ENCODE peak calls at places on chromosomes 1 and 21, in ten cellular contexts. One of them, this sample, is unnamed.

GRCh38 chr1:207019161-207019560 is 13.4 kb downstream of the C1orf116 start:
- DNase-seq in mammary epithelial cell: no peak
- DNase-seq in EL: no peak
- DNase-seq in iris pigment epithelial cell: no peak
- DNase-seq in fibroblast of pulmonary artery: no peak
- DNase-seq in dermis microvascular lymphatic vessel endothelial cell: no peak
- DNase-seq in GM20000: no peak
- DNase-seq in effector memory CD4-positive, alpha-beta T cell: no peak
- DNase-seq in activated CD8-positive, alpha-beta memory T cell treated with anti-CD3 and anti-CD28 coated beads for 4 hours: no peak
- DNase-seq in naive thymus-derived CD8-positive, alpha-beta T cell: no peak
- DNase-seq in this sample: no peak

GRCh38 chr1:220680085-220680687 is 10.0 kb upstream of the C1orf115 start:
- DNase-seq in effector memory CD4-positive, alpha-beta T cell: no peak
- DNase-seq in naive thymus-derived CD8-positive, alpha-beta T cell: no peak
- DNase-seq in GM20000: peak; percentile 62
- DNase-seq in activated CD8-positive, alpha-beta memory T cell treated with anti-CD3 and anti-CD28 coated beads for 4 hours: no peak
- DNase-seq in EL: peak; percentile 43
- DNase-seq in iris pigment epithelial cell: peak; percentile 40
- DNase-seq in mammary epithelial cell: peak; percentile 32
- DNase-seq in dermis microvascular lymphatic vessel endothelial cell: peak; percentile 67
- DNase-seq in fibroblast of pulmonary artery: peak; percentile 58
- DNase-seq in this sample: no peak

GRCh38 chr1:28983509-28984310 is 69.3 kb downstream of the EPB41 start:
- DNase-seq in EL: no peak
- DNase-seq in GM20000: no peak
- DNase-seq in dermis microvascular lymphatic vessel endothelial cell: peak; percentile 21
- DNase-seq in activated CD8-positive, alpha-beta memory T cell treated with anti-CD3 and anti-CD28 coated beads for 4 hours: no peak
- DNase-seq in naive thymus-derived CD8-positive, alpha-beta T cell: no peak
- DNase-seq in mammary epithelial cell: no peak
- DNase-seq in fibroblast of pulmonary artery: no peak
- DNase-seq in effector memory CD4-positive, alpha-beta T cell: no peak
- DNase-seq in iris pigment epithelial cell: no peak
- DNase-seq in this sample: no peak

GRCh38 chr1:59776960-59777852 is 37.5 kb upstream of the HOOK1 start:
- DNase-seq in fibroblast of pulmonary artery: peak; percentile 45
- DNase-seq in mammary epithelial cell: no peak
- DNase-seq in dermis microvascular lymphatic vessel endothelial cell: peak; percentile 70
- DNase-seq in iris pigment epithelial cell: peak; percentile 28
- DNase-seq in EL: peak; percentile 61
- DNase-seq in effector memory CD4-positive, alpha-beta T cell: no peak
- DNase-seq in activated CD8-positive, alpha-beta memory T cell treated with anti-CD3 and anti-CD28 coated beads for 4 hours: no peak
- DNase-seq in GM20000: no peak
- DNase-seq in naive thymus-derived CD8-positive, alpha-beta T cell: no peak
- DNase-seq in this sample: no peak

GRCh38 chr1:77424236-77424635 is 142.4 kb downstream of the AK5 start:
- DNase-seq in fibroblast of pulmonary artery: peak; percentile 63
- DNase-seq in effector memory CD4-positive, alpha-beta T cell: no peak
- DNase-seq in mammary epithelial cell: peak; percentile 78
- DNase-seq in naive thymus-derived CD8-positive, alpha-beta T cell: no peak
- DNase-seq in dermis microvascular lymphatic vessel endothelial cell: peak; percentile 33
- DNase-seq in GM20000: no peak
- DNase-seq in activated CD8-positive, alpha-beta memory T cell treated with anti-CD3 and anti-CD28 coated beads for 4 hours: no peak
- DNase-seq in EL: peak; percentile 75
- DNase-seq in iris pigment epithelial cell: peak; percentile 73
- DNase-seq in this sample: no peak

GRCh38 chr1:150874455-150875196 is 1.8 kb downstream of the ARNT start:
- DNase-seq in dermis microvascular lymphatic vessel endothelial cell: no peak
- DNase-seq in GM20000: no peak
- DNase-seq in iris pigment epithelial cell: peak; percentile 16
- DNase-seq in effector memory CD4-positive, alpha-beta T cell: no peak
- DNase-seq in fibroblast of pulmonary artery: peak; percentile 29
- DNase-seq in naive thymus-derived CD8-positive, alpha-beta T cell: no peak
- DNase-seq in activated CD8-positive, alpha-beta memory T cell treated with anti-CD3 and anti-CD28 coated beads for 4 hours: no peak
- DNase-seq in mammary epithelial cell: no peak
- DNase-seq in EL: no peak
- DNase-seq in this sample: no peak

GRCh38 chr1:143604887-143605286 is 366.9 kb downstream of the FAM72C start:
- DNase-seq in GM20000: no peak
- DNase-seq in naive thymus-derived CD8-positive, alpha-beta T cell: no peak
- DNase-seq in iris pigment epithelial cell: no peak
- DNase-seq in fibroblast of pulmonary artery: no peak
- DNase-seq in effector memory CD4-positive, alpha-beta T cell: no peak
- DNase-seq in mammary epithelial cell: no peak
- DNase-seq in EL: no peak
- DNase-seq in activated CD8-positive, alpha-beta memory T cell treated with anti-CD3 and anti-CD28 coated beads for 4 hours: no peak
- DNase-seq in dermis microvascular lymphatic vessel endothelial cell: no peak
- DNase-seq in this sample: no peak

GRCh38 chr1:195075973-195076372 is 1532.3 kb downstream of the KCNT2 start:
- DNase-seq in naive thymus-derived CD8-positive, alpha-beta T cell: no peak
- DNase-seq in iris pigment epithelial cell: no peak
- DNase-seq in fibroblast of pulmonary artery: no peak
- DNase-seq in mammary epithelial cell: peak; percentile 11
- DNase-seq in EL: no peak
- DNase-seq in dermis microvascular lymphatic vessel endothelial cell: no peak
- DNase-seq in effector memory CD4-positive, alpha-beta T cell: no peak
- DNase-seq in GM20000: no peak
- DNase-seq in activated CD8-positive, alpha-beta memory T cell treated with anti-CD3 and anti-CD28 coated beads for 4 hours: no peak
- DNase-seq in this sample: no peak

GRCh38 chr21:41914965-41915364 is 35.8 kb upstream of the PRDM15 start:
- DNase-seq in fibroblast of pulmonary artery: no peak
- DNase-seq in mammary epithelial cell: no peak
- DNase-seq in dermis microvascular lymphatic vessel endothelial cell: no peak
- DNase-seq in activated CD8-positive, alpha-beta memory T cell treated with anti-CD3 and anti-CD28 coated beads for 4 hours: no peak
- DNase-seq in iris pigment epithelial cell: no peak
- DNase-seq in effector memory CD4-positive, alpha-beta T cell: no peak
- DNase-seq in GM20000: no peak
- DNase-seq in EL: no peak
- DNase-seq in naive thymus-derived CD8-positive, alpha-beta T cell: no peak
- DNase-seq in this sample: no peak

GRCh38 chr1:25008192-25008485 is 78.1 kb upstream of the RUNX3 start:
- DNase-seq in activated CD8-positive, alpha-beta memory T cell treated with anti-CD3 and anti-CD28 coated beads for 4 hours: no peak
- DNase-seq in dermis microvascular lymphatic vessel endothelial cell: no peak
- DNase-seq in EL: no peak
- DNase-seq in naive thymus-derived CD8-positive, alpha-beta T cell: no peak
- DNase-seq in GM20000: no peak
- DNase-seq in mammary epithelial cell: no peak
- DNase-seq in fibroblast of pulmonary artery: no peak
- DNase-seq in effector memory CD4-positive, alpha-beta T cell: no peak
- DNase-seq in iris pigment epithelial cell: no peak
- DNase-seq in this sample: no peak

GRCh38 chr1:33576821-33577599 is 104.6 kb downstream of the ZSCAN20 start:
- DNase-seq in naive thymus-derived CD8-positive, alpha-beta T cell: no peak
- DNase-seq in iris pigment epithelial cell: no peak
- DNase-seq in activated CD8-positive, alpha-beta memory T cell treated with anti-CD3 and anti-CD28 coated beads for 4 hours: no peak
- DNase-seq in fibroblast of pulmonary artery: no peak
- DNase-seq in EL: no peak
- DNase-seq in effector memory CD4-positive, alpha-beta T cell: no peak
- DNase-seq in dermis microvascular lymphatic vessel endothelial cell: no peak
- DNase-seq in mammary epithelial cell: no peak
- DNase-seq in GM20000: no peak
- DNase-seq in this sample: no peak

GRCh38 chr1:41935226-41935625 is 16.5 kb upstream of the HIVEP3 start:
- DNase-seq in EL: peak; percentile 41
- DNase-seq in mammary epithelial cell: no peak
- DNase-seq in naive thymus-derived CD8-positive, alpha-beta T cell: no peak
- DNase-seq in iris pigment epithelial cell: peak; percentile 49
- DNase-seq in GM20000: no peak
- DNase-seq in dermis microvascular lymphatic vessel endothelial cell: peak; percentile 40
- DNase-seq in fibroblast of pulmonary artery: peak; percentile 69
- DNase-seq in effector memory CD4-positive, alpha-beta T cell: no peak
- DNase-seq in activated CD8-positive, alpha-beta memory T cell treated with anti-CD3 and anti-CD28 coated beads for 4 hours: no peak
- DNase-seq in this sample: no peak

GRCh38 chr1:41122851-41123518 is 101.5 kb upstream of the SLFNL1 start:
- DNase-seq in dermis microvascular lymphatic vessel endothelial cell: peak; percentile 74
- DNase-seq in mammary epithelial cell: peak; percentile 77
- DNase-seq in naive thymus-derived CD8-positive, alpha-beta T cell: no peak
- DNase-seq in activated CD8-positive, alpha-beta memory T cell treated with anti-CD3 and anti-CD28 coated beads for 4 hours: no peak
- DNase-seq in GM20000: peak; percentile 13
- DNase-seq in effector memory CD4-positive, alpha-beta T cell: no peak
- DNase-seq in fibroblast of pulmonary artery: peak; percentile 63
- DNase-seq in iris pigment epithelial cell: peak; percentile 86
- DNase-seq in EL: peak; percentile 89
- DNase-seq in this sample: no peak

GRCh38 chr1:209435654-209436566 is 147.6 kb upstream of the CAMK1G start:
- DNase-seq in dermis microvascular lymphatic vessel endothelial cell: peak; percentile 48
- DNase-seq in fibroblast of pulmonary artery: peak; percentile 81
- DNase-seq in activated CD8-positive, alpha-beta memory T cell treated with anti-CD3 and anti-CD28 coated beads for 4 hours: no peak
- DNase-seq in EL: peak; percentile 82
- DNase-seq in iris pigment epithelial cell: peak; percentile 80
- DNase-seq in GM20000: peak; percentile 58
- DNase-seq in naive thymus-derived CD8-positive, alpha-beta T cell: no peak
- DNase-seq in effector memory CD4-positive, alpha-beta T cell: no peak
- DNase-seq in mammary epithelial cell: peak; percentile 80
- DNase-seq in this sample: no peak

GRCh38 chr1:3247521-3248031 is 178.6 kb downstream of the PRDM16 start:
- DNase-seq in naive thymus-derived CD8-positive, alpha-beta T cell: no peak
- DNase-seq in iris pigment epithelial cell: peak; percentile 12
- DNase-seq in dermis microvascular lymphatic vessel endothelial cell: no peak
- DNase-seq in activated CD8-positive, alpha-beta memory T cell treated with anti-CD3 and anti-CD28 coated beads for 4 hours: no peak
- DNase-seq in mammary epithelial cell: peak; percentile 2
- DNase-seq in effector memory CD4-positive, alpha-beta T cell: no peak
- DNase-seq in EL: no peak
- DNase-seq in GM20000: no peak
- DNase-seq in fibroblast of pulmonary artery: peak; percentile 0
- DNase-seq in this sample: no peak

GRCh38 chr1:248622491-248623106 is 12.3 kb downstream of the OR2T11 start:
- DNase-seq in iris pigment epithelial cell: peak; percentile 2
- DNase-seq in effector memory CD4-positive, alpha-beta T cell: no peak
- DNase-seq in GM20000: peak; percentile 67
- DNase-seq in dermis microvascular lymphatic vessel endothelial cell: peak; percentile 27
- DNase-seq in EL: peak; percentile 25
- DNase-seq in naive thymus-derived CD8-positive, alpha-beta T cell: peak; percentile 17
- DNase-seq in fibroblast of pulmonary artery: peak; percentile 56
- DNase-seq in activated CD8-positive, alpha-beta memory T cell treated with anti-CD3 and anti-CD28 coated beads for 4 hours: no peak
- DNase-seq in mammary epithelial cell: peak; percentile 11
- DNase-seq in this sample: no peak

GRCh38 chr1:15153842-15154479 is 414 bp downstream of the TMEM51 start:
- DNase-seq in EL: peak; percentile 71
- DNase-seq in dermis microvascular lymphatic vessel endothelial cell: peak; percentile 74
- DNase-seq in GM20000: peak; percentile 80
- DNase-seq in fibroblast of pulmonary artery: peak; percentile 64
- DNase-seq in effector memory CD4-positive, alpha-beta T cell: no peak
- DNase-seq in mammary epithelial cell: peak; percentile 63
- DNase-seq in iris pigment epithelial cell: peak; percentile 68
- DNase-seq in activated CD8-positive, alpha-beta memory T cell treated with anti-CD3 and anti-CD28 coated beads for 4 hours: no peak
- DNase-seq in naive thymus-derived CD8-positive, alpha-beta T cell: no peak
- DNase-seq in this sample: no peak

GRCh38 chr1:19045898-19046889 is 89.7 kb upstream of the IFFO2 start:
- DNase-seq in iris pigment epithelial cell: no peak
- DNase-seq in naive thymus-derived CD8-positive, alpha-beta T cell: no peak
- DNase-seq in effector memory CD4-positive, alpha-beta T cell: no peak
- DNase-seq in mammary epithelial cell: no peak
- DNase-seq in EL: no peak
- DNase-seq in activated CD8-positive, alpha-beta memory T cell treated with anti-CD3 and anti-CD28 coated beads for 4 hours: no peak
- DNase-seq in GM20000: no peak
- DNase-seq in dermis microvascular lymphatic vessel endothelial cell: peak; percentile 64
- DNase-seq in fibroblast of pulmonary artery: no peak
- DNase-seq in this sample: no peak

GRCh38 chr1:53968125-53968513 is 22.0 kb downstream of the LRRC42 start:
- DNase-seq in activated CD8-positive, alpha-beta memory T cell treated with anti-CD3 and anti-CD28 coated beads for 4 hours: no peak
- DNase-seq in EL: no peak
- DNase-seq in dermis microvascular lymphatic vessel endothelial cell: peak; percentile 21
- DNase-seq in GM20000: no peak
- DNase-seq in fibroblast of pulmonary artery: no peak
- DNase-seq in effector memory CD4-positive, alpha-beta T cell: no peak
- DNase-seq in iris pigment epithelial cell: peak; percentile 71
- DNase-seq in naive thymus-derived CD8-positive, alpha-beta T cell: no peak
- DNase-seq in mammary epithelial cell: no peak
- DNase-seq in this sample: no peak

GRCh38 chr1:14296795-14297194 is 301.7 kb upstream of the KAZN start:
- DNase-seq in EL: no peak
- DNase-seq in mammary epithelial cell: no peak
- DNase-seq in effector memory CD4-positive, alpha-beta T cell: no peak
- DNase-seq in dermis microvascular lymphatic vessel endothelial cell: no peak
- DNase-seq in iris pigment epithelial cell: peak; percentile 37
- DNase-seq in activated CD8-positive, alpha-beta memory T cell treated with anti-CD3 and anti-CD28 coated beads for 4 hours: no peak
- DNase-seq in fibroblast of pulmonary artery: no peak
- DNase-seq in naive thymus-derived CD8-positive, alpha-beta T cell: no peak
- DNase-seq in GM20000: no peak
- DNase-seq in this sample: no peak

GRCh38 chr1:11429226-11429625 is 49.7 kb upstream of the DISP3 start:
- DNase-seq in mammary epithelial cell: no peak
- DNase-seq in GM20000: no peak
- DNase-seq in fibroblast of pulmonary artery: no peak
- DNase-seq in EL: no peak
- DNase-seq in effector memory CD4-positive, alpha-beta T cell: no peak
- DNase-seq in naive thymus-derived CD8-positive, alpha-beta T cell: no peak
- DNase-seq in dermis microvascular lymphatic vessel endothelial cell: no peak
- DNase-seq in iris pigment epithelial cell: no peak
- DNase-seq in activated CD8-positive, alpha-beta memory T cell treated with anti-CD3 and anti-CD28 coated beads for 4 hours: no peak
- DNase-seq in this sample: no peak

GRCh38 chr1:47676311-47677054 is 238.6 kb downstream of the FOXD2 start:
- DNase-seq in EL: no peak
- DNase-seq in mammary epithelial cell: no peak
- DNase-seq in iris pigment epithelial cell: no peak
- DNase-seq in effector memory CD4-positive, alpha-beta T cell: no peak
- DNase-seq in naive thymus-derived CD8-positive, alpha-beta T cell: no peak
- DNase-seq in GM20000: no peak
- DNase-seq in fibroblast of pulmonary artery: no peak
- DNase-seq in dermis microvascular lymphatic vessel endothelial cell: no peak
- DNase-seq in activated CD8-positive, alpha-beta memory T cell treated with anti-CD3 and anti-CD28 coated beads for 4 hours: no peak
- DNase-seq in this sample: no peak

GRCh38 chr1:112718691-112719418 is 3.7 kb upstream of the PPM1J start:
- DNase-seq in fibroblast of pulmonary artery: peak; percentile 66
- DNase-seq in dermis microvascular lymphatic vessel endothelial cell: peak; percentile 60
- DNase-seq in activated CD8-positive, alpha-beta memory T cell treated with anti-CD3 and anti-CD28 coated beads for 4 hours: peak; percentile 51
- DNase-seq in GM20000: peak; percentile 87
- DNase-seq in iris pigment epithelial cell: peak; percentile 56
- DNase-seq in EL: peak; percentile 79
- DNase-seq in effector memory CD4-positive, alpha-beta T cell: peak; percentile 54
- DNase-seq in mammary epithelial cell: peak; percentile 70
- DNase-seq in naive thymus-derived CD8-positive, alpha-beta T cell: peak; percentile 65
- DNase-seq in this sample: peak; percentile 60

GRCh38 chr1:99579691-99580171 is 66.2 kb upstream of the PALMD start:
- DNase-seq in GM20000: no peak
- DNase-seq in mammary epithelial cell: peak; percentile 40
- DNase-seq in EL: no peak
- DNase-seq in iris pigment epithelial cell: no peak
- DNase-seq in dermis microvascular lymphatic vessel endothelial cell: peak; percentile 60
- DNase-seq in activated CD8-positive, alpha-beta memory T cell treated with anti-CD3 and anti-CD28 coated beads for 4 hours: no peak
- DNase-seq in naive thymus-derived CD8-positive, alpha-beta T cell: no peak
- DNase-seq in fibroblast of pulmonary artery: peak; percentile 16
- DNase-seq in effector memory CD4-positive, alpha-beta T cell: no peak
- DNase-seq in this sample: no peak

GRCh38 chr1:16078925-16079656 is 5.6 kb upstream of the FAM131C start:
- DNase-seq in iris pigment epithelial cell: peak; percentile 64
- DNase-seq in fibroblast of pulmonary artery: peak; percentile 77
- DNase-seq in EL: peak; percentile 76
- DNase-seq in dermis microvascular lymphatic vessel endothelial cell: peak; percentile 75
- DNase-seq in mammary epithelial cell: peak; percentile 55
- DNase-seq in effector memory CD4-positive, alpha-beta T cell: peak; percentile 56
- DNase-seq in GM20000: peak; percentile 88
- DNase-seq in activated CD8-positive, alpha-beta memory T cell treated with anti-CD3 and anti-CD28 coated beads for 4 hours: peak; percentile 58
- DNase-seq in naive thymus-derived CD8-positive, alpha-beta T cell: peak; percentile 79
- DNase-seq in this sample: peak; percentile 68

GRCh38 chr21:33670076-33670475 is 27.8 kb downstream of the ITSN1 start:
- DNase-seq in naive thymus-derived CD8-positive, alpha-beta T cell: no peak
- DNase-seq in dermis microvascular lymphatic vessel endothelial cell: no peak
- DNase-seq in activated CD8-positive, alpha-beta memory T cell treated with anti-CD3 and anti-CD28 coated beads for 4 hours: no peak
- DNase-seq in iris pigment epithelial cell: no peak
- DNase-seq in EL: peak; percentile 36
- DNase-seq in GM20000: no peak
- DNase-seq in effector memory CD4-positive, alpha-beta T cell: no peak
- DNase-seq in fibroblast of pulmonary artery: no peak
- DNase-seq in mammary epithelial cell: peak; percentile 14
- DNase-seq in this sample: no peak

GRCh38 chr1:5829414-5829813 is 162.8 kb downstream of the NPHP4 start:
- DNase-seq in iris pigment epithelial cell: no peak
- DNase-seq in GM20000: no peak
- DNase-seq in fibroblast of pulmonary artery: no peak
- DNase-seq in dermis microvascular lymphatic vessel endothelial cell: no peak
- DNase-seq in EL: no peak
- DNase-seq in mammary epithelial cell: no peak
- DNase-seq in effector memory CD4-positive, alpha-beta T cell: no peak
- DNase-seq in naive thymus-derived CD8-positive, alpha-beta T cell: no peak
- DNase-seq in activated CD8-positive, alpha-beta memory T cell treated with anti-CD3 and anti-CD28 coated beads for 4 hours: no peak
- DNase-seq in this sample: no peak

GRCh38 chr1:54312874-54313316 is 93.3 kb downstream of the SSBP3 start:
- DNase-seq in naive thymus-derived CD8-positive, alpha-beta T cell: no peak
- DNase-seq in EL: peak; percentile 73
- DNase-seq in mammary epithelial cell: peak; percentile 30
- DNase-seq in GM20000: no peak
- DNase-seq in activated CD8-positive, alpha-beta memory T cell treated with anti-CD3 and anti-CD28 coated beads for 4 hours: no peak
- DNase-seq in dermis microvascular lymphatic vessel endothelial cell: peak; percentile 82
- DNase-seq in fibroblast of pulmonary artery: peak; percentile 86
- DNase-seq in iris pigment epithelial cell: peak; percentile 79
- DNase-seq in effector memory CD4-positive, alpha-beta T cell: no peak
- DNase-seq in this sample: no peak